ENCODE peak calls at places on chromosomes 13 and 19, in seven cellular contexts. Y is stimulated activated naive CD8-positive, alpha-beta T cell treated with anti-CD3 and anti-CD28 coated beads, Interleukin-15, Interleukin-2, amounts not matched to agents 100 U/mL and 50 U/mL, for 24 hours; V is AG04450; N is SK-MEL-5; M is fibroblast of the conjunctiva; R is fibroblast of the aortic adventitia; Z is SK-N-SH. H is an unnamed sample.

GRCh38 chr13:51967482-51968446 is 43.5 kb downstream of the ATP7B start:
- DNase-seq in Z (no peak), V (no peak), N (no peak), M (no peak), Y (no peak), R (no peak), H (no peak)

GRCh38 chr13:46796515-46797467 is at the start of gene ESD:
- DNase-seq in Y (peak), Z (peak), N (peak), M (peak), R (peak), V (peak), H (peak)

GRCh38 chr13:94175076-94175475 is 304.4 kb downstream of the DCT start:
- DNase-seq in R (no peak), Y (no peak), N (peak), M (no peak), V (no peak), Z (no peak), H (no peak)

GRCh38 chr13:27770809-27771208 is 21.5 kb upstream of the GSX1 start:
- DNase-seq in N (peak), Z (peak), V (no peak), M (no peak), R (peak), Y (peak), H (peak)

GRCh38 chr13:60646600-60646999 is 249.6 kb downstream of the TDRD3 start:
- DNase-seq in Y (no peak), M (no peak), N (no peak), R (no peak), Z (no peak), V (no peak), H (no peak)

GRCh38 chr13:24625870-24626419 is 54.3 kb upstream of the ATP12A start:
- DNase-seq in V (no peak), R (no peak), M (no peak), N (no peak), Y (no peak), Z (no peak), H (no peak)

GRCh38 chr19:11268783-11269267 is 6.5 kb upstream of the DOCK6 start:
- DNase-seq in V (peak), Z (peak), R (peak), M (peak), N (no peak), Y (no peak), H (no peak)

GRCh38 chr19:41995959-41996797 is 2.1 kb upstream of the ATP1A3 start:
- DNase-seq in M (no peak), N (peak), Y (no peak), Z (peak), V (no peak), R (no peak), H (no peak)

GRCh38 chr13:113876341-113877148 is 12.7 kb upstream of the GAS6 start:
- DNase-seq in R (no peak), M (no peak), V (no peak), N (no peak), Y (no peak), Z (no peak), H (no peak)

GRCh38 chr19:44641866-44642265 is 1.8 kb upstream of the PVR start:
- DNase-seq in N (no peak), Y (no peak), R (no peak), M (no peak), V (no peak), Z (no peak), H (no peak)